ENCODE peak calls at places on chromosomes 11 and 22, in four cellular contexts. P is transverse colon, V is fibroblast of villous mesenchyme, U is heart right ventricle. T is an unnamed sample.

GRCh38 chr11:44977493-44977984 is 26.9 kb upstream of the TP53I11 start:
- DNase-seq in P (peak; percentile 41), V (peak; percentile 65), U (no peak), T (peak; percentile 30)

GRCh38 chr11:119874660-119875238 is 145.7 kb upstream of the NECTIN1 start:
- DNase-seq in P (no peak), V (no peak), U (no peak), T (no peak)

GRCh38 chr22:42635531-42635930 is 4.9 kb downstream of the ATP5MGL start:
- DNase-seq in P (peak; percentile 55), V (peak; percentile 81), U (peak; percentile 60), T (peak; percentile 84)

GRCh38 chr11:69605737-69606526 is 35.0 kb upstream of the CCND1 start:
- DNase-seq in P (no peak), V (no peak), U (no peak), T (no peak)

GRCh38 chr22:35918466-35918865 is 110.2 kb downstream of the RBFOX2 start:
- DNase-seq in P (no peak), V (no peak), U (no peak), T (no peak)

GRCh38 chr11:104668797-104669463 is 229.3 kb downstream of the CASP12 start:
- DNase-seq in P (no peak), V (peak; percentile 92), U (no peak), T (peak; percentile 96)

GRCh38 chr11:115760921-115761320 is 256.7 kb upstream of the CADM1 start:
- DNase-seq in P (no peak), V (no peak), U (no peak), T (no peak)

GRCh38 chr11:39239553-39239952 is 2219.9 kb downstream of the LRRC4C start:
- DNase-seq in P (no peak), V (no peak), U (no peak), T (no peak)

GRCh38 chr11:46916251-46916650 is 2.1 kb downstream of the LRP4 start:
- DNase-seq in P (no peak), V (no peak), U (no peak), T (no peak)

GRCh38 chr11:19200410-19201201 is 1.2 kb downstream of the CSRP3 start:
- DNase-seq in P (peak; percentile 60), V (peak; percentile 35), U (no peak), T (peak; percentile 74)

GRCh38 chr11:2268911-2269600 is 1.3 kb downstream of the ASCL2 start:
- DNase-seq in P (peak; percentile 48), V (peak; percentile 15), U (peak; percentile 49), T (peak; percentile 10)

GRCh38 chr11:2271327-2272240 is 1.2 kb upstream of the ASCL2 start:
- DNase-seq in P (no peak), V (no peak), U (no peak), T (no peak)

GRCh38 chr11:2271077-2271326 is 614 bp upstream of the ASCL2 start:
- DNase-seq in P (peak; percentile 41), V (no peak), U (peak; percentile 60), T (no peak)

GRCh38 chr11:2269601-2270321 is 627 bp downstream of the ASCL2 start:
- DNase-seq in P (peak; percentile 66), V (peak; percentile 54), U (peak; percentile 52), T (peak; percentile 57)

GRCh38 chr11:2270322-2271076 is at the start of gene ASCL2:
- DNase-seq in P (no peak), V (no peak), U (no peak), T (no peak)
- H3K4me3 ChIP-seq in P (peak within 1 kb of the TSS; percentile 25), V (peak within 1 kb of the TSS; percentile 46), U (peak within 1 kb of the TSS; percentile 29), T (no peak within 1 kb of the TSS)

GRCh38 chr11:86802601-86803051 is 2.3 kb downstream of the PRSS23 start:
- DNase-seq in P (no peak), V (peak; percentile 49), U (no peak), T (peak; percentile 74)
- H3K4me3 ChIP-seq in P (peak overlapping the region; percentile 63), V (peak overlapping the region; percentile 73), U (no peak overlapping the region), T (peak overlapping the region; percentile 73)

GRCh38 chr22:33851985-33852384 is 68.3 kb downstream of the LARGE1 start:
- DNase-seq in P (no peak), V (peak; percentile 43), U (no peak), T (no peak)
- H3K4me3 ChIP-seq in P (no peak overlapping the region), V (no peak overlapping the region), U (no peak overlapping the region), T (no peak overlapping the region)

GRCh38 chr11:61698173-61698965 is 18.2 kb downstream of the DAGLA start:
- DNase-seq in P (no peak), V (no peak), U (no peak), T (no peak)

GRCh38 chr11:61696602-61697001 is 16.4 kb downstream of the DAGLA start:
- DNase-seq in P (no peak), V (no peak), U (peak; percentile 10), T (no peak)

GRCh38 chr11:61695917-61696316 is 15.7 kb downstream of the DAGLA start:
- DNase-seq in P (peak; percentile 79), V (peak; percentile 70), U (peak; percentile 74), T (peak; percentile 65)

GRCh38 chr11:61697764-61698163 is 17.6 kb downstream of the DAGLA start:
- DNase-seq in P (no peak), V (no peak), U (no peak), T (no peak)

DNA sequence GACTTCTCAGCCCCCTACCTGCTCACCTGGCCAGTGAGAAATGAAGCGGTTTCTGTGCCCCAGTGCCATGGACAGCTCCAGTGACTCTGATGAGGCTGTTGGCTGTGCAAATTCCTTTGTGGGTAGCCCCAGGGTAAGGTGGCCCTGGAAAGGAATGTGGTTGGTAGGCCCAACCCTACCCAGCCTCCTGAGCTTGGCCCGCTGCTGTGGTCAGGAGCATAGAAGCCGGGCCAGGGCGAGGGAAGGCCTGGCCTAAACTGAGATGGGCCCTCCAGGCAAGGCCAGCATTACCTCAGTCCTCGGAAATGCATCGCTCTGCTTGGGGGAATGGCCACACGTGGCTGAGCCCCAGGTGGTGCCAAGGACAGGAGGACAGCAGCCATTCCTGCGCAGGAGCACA is 16.9 kb downstream of the DAGLA start:
- DNase-seq in P (no peak), V (no peak), U (peak; percentile 9), T (no peak)
- H3K4me3 ChIP-seq in P (no peak overlapping the region), V (no peak overlapping the region), U (no peak overlapping the region), T (no peak overlapping the region)

GRCh38 chr11:12167098-12167999 is 57.0 kb downstream of the MICAL2 start:
- DNase-seq in P (peak; percentile 74), V (peak; percentile 93), U (no peak), T (peak; percentile 85)
- H3K4me3 ChIP-seq in P (no peak overlapping the region), V (no peak overlapping the region), U (no peak overlapping the region), T (no peak overlapping the region)

GRCh38 chr11:123559418-123559817 is 95.0 kb downstream of the SCN3B start:
- DNase-seq in P (no peak), V (no peak), U (no peak), T (peak; percentile 59)
- H3K4me3 ChIP-seq in P (peak overlapping the region; percentile 5), V (no peak overlapping the region), U (peak overlapping the region; percentile 10), T (peak overlapping the region; percentile 59)

GRCh38 chr11:22626573-22627239 is 1.1 kb upstream of the FANCF start:
- DNase-seq in P (no peak), V (no peak), U (no peak), T (no peak)
- H3K4me3 ChIP-seq in P (no peak overlapping the region), V (no peak overlapping the region), U (no peak overlapping the region), T (no peak overlapping the region)

GRCh38 chr11:64242920-64243854 is 2.3 kb downstream of the FKBP2 start:
- DNase-seq in P (no peak), V (no peak), U (no peak), T (no peak)
- H3K4me3 ChIP-seq in P (peak overlapping the region; percentile 65), V (peak overlapping the region; percentile 90), U (no peak overlapping the region), T (no peak overlapping the region)

GRCh38 chr11:118870396-118871343 is 13.0 kb upstream of the CXCR5 start:
- DNase-seq in P (peak; percentile 28), V (peak; percentile 55), U (peak; percentile 40), T (peak; percentile 68)
- H3K4me3 ChIP-seq in P (no peak overlapping the region), V (no peak overlapping the region), U (no peak overlapping the region), T (no peak overlapping the region)

T was measured in choroid plexus epithelial cell.